ENCODE peak calls at places on chromosomes 6 and 20, in six cellular contexts. One of them, this sample, is unnamed.

GRCh38 chr6:88145298-88145963 is 20.7 kb downstream of the CNR1 start:
- DNase-seq in fibroblast of pulmonary artery: no peak
- DNase-seq in bronchial epithelial cell: no peak
- DNase-seq in GM12892: no peak
- DNase-seq in anterior cingulate cortex: no peak
- DNase-seq in lung microvascular endothelial cell: no peak
- DNase-seq in this sample: no peak

GRCh38 chr20:24027229-24027628 is 38.6 kb upstream of the GGTLC1 start:
- DNase-seq in fibroblast of pulmonary artery: peak; percentile 77
- DNase-seq in bronchial epithelial cell: peak; percentile 45
- DNase-seq in GM12892: no peak
- DNase-seq in anterior cingulate cortex: no peak
- DNase-seq in lung microvascular endothelial cell: peak; percentile 96
- DNase-seq in this sample: no peak

GRCh38 chr6:115058414-115059211 is 715.8 kb upstream of the HS3ST5 start:
- DNase-seq in fibroblast of pulmonary artery: no peak
- DNase-seq in bronchial epithelial cell: no peak
- DNase-seq in GM12892: no peak
- DNase-seq in anterior cingulate cortex: no peak
- DNase-seq in lung microvascular endothelial cell: no peak
- DNase-seq in this sample: no peak

GRCh38 chr6:109503327-109504224 is 20.6 kb upstream of the ZBTB24 start:
- DNase-seq in fibroblast of pulmonary artery: no peak
- DNase-seq in bronchial epithelial cell: no peak
- DNase-seq in GM12892: no peak
- DNase-seq in anterior cingulate cortex: no peak
- DNase-seq in lung microvascular endothelial cell: no peak
- DNase-seq in this sample: no peak

GRCh38 chr20:51650685-51651134 is 108.2 kb upstream of the NFATC2 start:
- DNase-seq in fibroblast of pulmonary artery: peak; percentile 83
- DNase-seq in bronchial epithelial cell: peak; percentile 77
- DNase-seq in GM12892: no peak
- DNase-seq in anterior cingulate cortex: no peak
- DNase-seq in lung microvascular endothelial cell: peak; percentile 86
- DNase-seq in this sample: peak; percentile 95

GRCh38 chr6:161318456-161318855 is 44.6 kb upstream of the AGPAT4 start:
- DNase-seq in fibroblast of pulmonary artery: no peak
- DNase-seq in bronchial epithelial cell: no peak
- DNase-seq in GM12892: no peak
- DNase-seq in anterior cingulate cortex: no peak
- DNase-seq in lung microvascular endothelial cell: no peak
- DNase-seq in this sample: no peak

GRCh38 chr6:137802408-137803182 is 64.5 kb upstream of the TNFAIP3 start:
- DNase-seq in fibroblast of pulmonary artery: no peak
- DNase-seq in bronchial epithelial cell: no peak
- DNase-seq in GM12892: no peak
- DNase-seq in anterior cingulate cortex: no peak
- DNase-seq in lung microvascular endothelial cell: no peak
- DNase-seq in this sample: no peak

GRCh38 chr6:40688214-40688761 is 101.1 kb upstream of the LRFN2 start:
- DNase-seq in fibroblast of pulmonary artery: peak; percentile 2
- DNase-seq in bronchial epithelial cell: no peak
- DNase-seq in GM12892: no peak
- DNase-seq in anterior cingulate cortex: no peak
- DNase-seq in lung microvascular endothelial cell: no peak
- DNase-seq in this sample: no peak

GRCh38 chr20:43916875-43917371 is 2.3 kb downstream of the TOX2 start:
- DNase-seq in fibroblast of pulmonary artery: peak; percentile 24
- DNase-seq in bronchial epithelial cell: no peak
- DNase-seq in GM12892: no peak
- DNase-seq in anterior cingulate cortex: no peak
- DNase-seq in lung microvascular endothelial cell: no peak
- DNase-seq in this sample: no peak

GRCh38 chr20:16692442-16692841 is 37.4 kb upstream of the SNRPB2 start:
- DNase-seq in fibroblast of pulmonary artery: no peak
- DNase-seq in bronchial epithelial cell: peak; percentile 1
- DNase-seq in GM12892: no peak
- DNase-seq in anterior cingulate cortex: no peak
- DNase-seq in lung microvascular endothelial cell: no peak
- DNase-seq in this sample: no peak

GRCh38 chr20:20367681-20368413 is at the start of gene INSM1:
- DNase-seq in fibroblast of pulmonary artery: no peak
- DNase-seq in bronchial epithelial cell: no peak
- DNase-seq in GM12892: no peak
- DNase-seq in anterior cingulate cortex: peak; percentile 41
- DNase-seq in lung microvascular endothelial cell: no peak
- DNase-seq in this sample: no peak

GRCh38 chr6:19035454-19035853 is 648.3 kb downstream of the RNF144B start:
- DNase-seq in fibroblast of pulmonary artery: no peak
- DNase-seq in bronchial epithelial cell: no peak
- DNase-seq in GM12892: no peak
- DNase-seq in anterior cingulate cortex: no peak
- DNase-seq in lung microvascular endothelial cell: no peak
- DNase-seq in this sample: peak; percentile 47

GRCh38 chr6:118188561-118188960 is 281.5 kb downstream of the SLC35F1 start:
- DNase-seq in fibroblast of pulmonary artery: no peak
- DNase-seq in bronchial epithelial cell: no peak
- DNase-seq in GM12892: no peak
- DNase-seq in anterior cingulate cortex: no peak
- DNase-seq in lung microvascular endothelial cell: no peak
- DNase-seq in this sample: no peak

GRCh38 chr6:70520575-70520974 is 46.2 kb upstream of the SDHAF4 start:
- DNase-seq in fibroblast of pulmonary artery: peak; percentile 36
- DNase-seq in bronchial epithelial cell: peak; percentile 10
- DNase-seq in GM12892: no peak
- DNase-seq in anterior cingulate cortex: no peak
- DNase-seq in lung microvascular endothelial cell: peak; percentile 57
- DNase-seq in this sample: peak; percentile 13

GRCh38 chr20:62843656-62844055 is 18.0 kb downstream of the TCFL5 start:
- DNase-seq in fibroblast of pulmonary artery: no peak
- DNase-seq in bronchial epithelial cell: peak; percentile 83
- DNase-seq in GM12892: no peak
- DNase-seq in anterior cingulate cortex: no peak
- DNase-seq in lung microvascular endothelial cell: no peak
- DNase-seq in this sample: peak; percentile 88

GRCh38 chr20:56540415-56540814 is 7.4 kb downstream of the FAM209B start:
- DNase-seq in fibroblast of pulmonary artery: peak; percentile 3
- DNase-seq in bronchial epithelial cell: no peak
- DNase-seq in GM12892: no peak
- DNase-seq in anterior cingulate cortex: no peak
- DNase-seq in lung microvascular endothelial cell: no peak
- DNase-seq in this sample: no peak

GRCh38 chr6:30883743-30884520 is at the start of gene DDR1:
- DNase-seq in fibroblast of pulmonary artery: peak; percentile 75
- DNase-seq in bronchial epithelial cell: peak; percentile 79
- DNase-seq in GM12892: peak; percentile 78
- DNase-seq in anterior cingulate cortex: peak; percentile 65
- DNase-seq in lung microvascular endothelial cell: peak; percentile 30
- DNase-seq in this sample: peak; percentile 53

GRCh38 chr20:19045366-19045765 is 167.1 kb upstream of the SLC24A3 start:
- DNase-seq in fibroblast of pulmonary artery: no peak
- DNase-seq in bronchial epithelial cell: no peak
- DNase-seq in GM12892: no peak
- DNase-seq in anterior cingulate cortex: no peak
- DNase-seq in lung microvascular endothelial cell: no peak
- DNase-seq in this sample: no peak

GRCh38 chr20:9403481-9403880 is 110.9 kb upstream of the LAMP5 start:
- DNase-seq in fibroblast of pulmonary artery: no peak
- DNase-seq in bronchial epithelial cell: no peak
- DNase-seq in GM12892: no peak
- DNase-seq in anterior cingulate cortex: no peak
- DNase-seq in lung microvascular endothelial cell: no peak
- DNase-seq in this sample: no peak

GRCh38 chr6:21371676-21372161 is 221.8 kb upstream of the SOX4 start:
- DNase-seq in fibroblast of pulmonary artery: peak; percentile 44
- DNase-seq in bronchial epithelial cell: no peak
- DNase-seq in GM12892: no peak
- DNase-seq in anterior cingulate cortex: no peak
- DNase-seq in lung microvascular endothelial cell: no peak
- DNase-seq in this sample: peak; percentile 38

GRCh38 chr20:33415948-33416347 is 14.6 kb upstream of the CDK5RAP1 start:
- DNase-seq in fibroblast of pulmonary artery: peak; percentile 54
- DNase-seq in bronchial epithelial cell: peak; percentile 33
- DNase-seq in GM12892: no peak
- DNase-seq in anterior cingulate cortex: no peak
- DNase-seq in lung microvascular endothelial cell: peak; percentile 63
- DNase-seq in this sample: peak; percentile 53

GRCh38 chr6:162385980-162386379 is 341.6 kb downstream of the PRKN start:
- DNase-seq in fibroblast of pulmonary artery: no peak
- DNase-seq in bronchial epithelial cell: no peak
- DNase-seq in GM12892: no peak
- DNase-seq in anterior cingulate cortex: no peak
- DNase-seq in lung microvascular endothelial cell: no peak
- DNase-seq in this sample: peak; percentile 25

GRCh38 chr6:17352302-17352701 is 41.1 kb upstream of the CAP2 start:
- DNase-seq in fibroblast of pulmonary artery: no peak
- DNase-seq in bronchial epithelial cell: peak; percentile 28
- DNase-seq in GM12892: no peak
- DNase-seq in anterior cingulate cortex: no peak
- DNase-seq in lung microvascular endothelial cell: no peak
- DNase-seq in this sample: no peak

GRCh38 chr6:134757911-134758361 is 192.0 kb downstream of the ALDH8A1 start:
- DNase-seq in fibroblast of pulmonary artery: no peak
- DNase-seq in bronchial epithelial cell: peak; percentile 62
- DNase-seq in GM12892: no peak
- DNase-seq in anterior cingulate cortex: no peak
- DNase-seq in lung microvascular endothelial cell: no peak
- DNase-seq in this sample: peak; percentile 93

GRCh38 chr20:43739148-43739749 is 12.4 kb upstream of the GTSF1L start:
- DNase-seq in fibroblast of pulmonary artery: no peak
- DNase-seq in bronchial epithelial cell: no peak
- DNase-seq in GM12892: no peak
- DNase-seq in anterior cingulate cortex: no peak
- DNase-seq in lung microvascular endothelial cell: no peak
- DNase-seq in this sample: peak; percentile 31

GRCh38 chr6:160279850-160280249 is 21.2 kb upstream of the SLC22A2 start:
- DNase-seq in fibroblast of pulmonary artery: peak; percentile 31
- DNase-seq in bronchial epithelial cell: peak; percentile 97
- DNase-seq in GM12892: no peak
- DNase-seq in anterior cingulate cortex: no peak
- DNase-seq in lung microvascular endothelial cell: no peak
- DNase-seq in this sample: peak; percentile 32

GRCh38 chr6:11965499-11965898 is 46.6 kb upstream of the HIVEP1 start:
- DNase-seq in fibroblast of pulmonary artery: no peak
- DNase-seq in bronchial epithelial cell: no peak
- DNase-seq in GM12892: no peak
- DNase-seq in anterior cingulate cortex: no peak
- DNase-seq in lung microvascular endothelial cell: no peak
- DNase-seq in this sample: no peak

GRCh38 chr6:68746376-68746775 is 111.3 kb downstream of the ADGRB3 start:
- DNase-seq in fibroblast of pulmonary artery: no peak
- DNase-seq in bronchial epithelial cell: no peak
- DNase-seq in GM12892: no peak
- DNase-seq in anterior cingulate cortex: no peak
- DNase-seq in lung microvascular endothelial cell: no peak
- DNase-seq in this sample: no peak

GRCh38 chr20:48295966-48296421 is 510.7 kb upstream of the SULF2 start:
- DNase-seq in fibroblast of pulmonary artery: peak; percentile 76
- DNase-seq in bronchial epithelial cell: no peak
- DNase-seq in GM12892: no peak
- DNase-seq in anterior cingulate cortex: no peak
- DNase-seq in lung microvascular endothelial cell: peak; percentile 72
- DNase-seq in this sample: peak; percentile 45

GRCh38 chr20:53942121-53942816 is 128.1 kb downstream of the BCAS1 start:
- DNase-seq in fibroblast of pulmonary artery: no peak
- DNase-seq in bronchial epithelial cell: peak; percentile 57
- DNase-seq in GM12892: no peak
- DNase-seq in anterior cingulate cortex: no peak
- DNase-seq in lung microvascular endothelial cell: no peak
- DNase-seq in this sample: peak; percentile 72

GRCh38 chr20:35654415-35654814 is 10.3 kb downstream of the CPNE1 start:
- DNase-seq in fibroblast of pulmonary artery: no peak
- DNase-seq in bronchial epithelial cell: no peak
- DNase-seq in GM12892: no peak
- DNase-seq in anterior cingulate cortex: no peak
- DNase-seq in lung microvascular endothelial cell: no peak
- DNase-seq in this sample: no peak

GRCh38 chr6:39327516-39327915 is 5.0 kb upstream of the KCNK16 start:
- DNase-seq in fibroblast of pulmonary artery: no peak
- DNase-seq in bronchial epithelial cell: no peak
- DNase-seq in GM12892: no peak
- DNase-seq in anterior cingulate cortex: no peak
- DNase-seq in lung microvascular endothelial cell: no peak
- DNase-seq in this sample: no peak

GRCh38 chr6:168964138-168964892 is 289.3 kb downstream of the THBS2 start:
- DNase-seq in fibroblast of pulmonary artery: peak; percentile 26
- DNase-seq in bronchial epithelial cell: no peak
- DNase-seq in GM12892: no peak
- DNase-seq in anterior cingulate cortex: no peak
- DNase-seq in lung microvascular endothelial cell: no peak
- DNase-seq in this sample: peak; percentile 4

This sample was measured in renal cortical epithelial cell.